ENCODE peak calls at places on chromosomes 7 and 10, in six cellular contexts. One of them, this sample, is unnamed.
A peak's percentile ranks its signal among the peaks of the same experiment; 100 is the strongest.

GRCh38 chr7:15889501-15889900 is 203.0 kb upstream of the MEOX2 start:
- DNase-seq in IMR-90: no peak
- DNase-seq in epithelial cell of esophagus: peak; percentile 14
- DNase-seq in transverse colon: no peak
- DNase-seq in GM06990: no peak
- DNase-seq in hepatocyte: peak; percentile 14
- DNase-seq in this sample: no peak

GRCh38 chr10:68032113-68032512 is 43.0 kb downstream of the HERC4 start:
- DNase-seq in IMR-90: peak; percentile 18
- DNase-seq in epithelial cell of esophagus: no peak
- DNase-seq in transverse colon: no peak
- DNase-seq in GM06990: no peak
- DNase-seq in hepatocyte: peak; percentile 11
- DNase-seq in this sample: no peak

GRCh38 chr10:87761892-87762291 is 56.1 kb downstream of the ATAD1 start:
- DNase-seq in IMR-90: peak; percentile 82
- DNase-seq in epithelial cell of esophagus: peak; percentile 90
- DNase-seq in transverse colon: no peak
- DNase-seq in GM06990: peak; percentile 25
- DNase-seq in hepatocyte: peak; percentile 48
- DNase-seq in this sample: no peak

GRCh38 chr10:6271663-6272062 is 68.9 kb downstream of the PFKFB3 start:
- DNase-seq in IMR-90: no peak
- DNase-seq in epithelial cell of esophagus: no peak
- DNase-seq in transverse colon: no peak
- DNase-seq in GM06990: no peak
- DNase-seq in hepatocyte: no peak
- DNase-seq in this sample: no peak

GRCh38 chr10:126959906-126960685 is 54.9 kb downstream of the DOCK1 start:
- DNase-seq in IMR-90: no peak
- DNase-seq in epithelial cell of esophagus: no peak
- DNase-seq in transverse colon: no peak
- DNase-seq in GM06990: no peak
- DNase-seq in hepatocyte: no peak
- DNase-seq in this sample: no peak

GRCh38 chr7:137592232-137592896 is 248.8 kb upstream of the PTN start:
- DNase-seq in IMR-90: peak; percentile 84
- DNase-seq in epithelial cell of esophagus: peak; percentile 81
- DNase-seq in transverse colon: peak; percentile 59
- DNase-seq in GM06990: no peak
- DNase-seq in hepatocyte: peak; percentile 85
- DNase-seq in this sample: no peak

GRCh38 chr7:24652551-24652950 is 79.3 kb downstream of the PALS2 start:
- DNase-seq in IMR-90: no peak
- DNase-seq in epithelial cell of esophagus: no peak
- DNase-seq in transverse colon: no peak
- DNase-seq in GM06990: no peak
- DNase-seq in hepatocyte: no peak
- DNase-seq in this sample: no peak

GRCh38 chr7:151709141-151710038 is 167.5 kb downstream of the PRKAG2 start:
- DNase-seq in IMR-90: peak; percentile 25
- DNase-seq in epithelial cell of esophagus: no peak
- DNase-seq in transverse colon: no peak
- DNase-seq in GM06990: no peak
- DNase-seq in hepatocyte: no peak
- DNase-seq in this sample: no peak

GRCh38 chr7:48158404-48158803 is 12.9 kb upstream of the ABCA13 start:
- DNase-seq in IMR-90: peak; percentile 73
- DNase-seq in epithelial cell of esophagus: no peak
- DNase-seq in transverse colon: no peak
- DNase-seq in GM06990: no peak
- DNase-seq in hepatocyte: no peak
- DNase-seq in this sample: no peak

GRCh38 chr7:47669178-47669878 is 87.4 kb upstream of the TNS3 start:
- DNase-seq in IMR-90: peak; percentile 96
- DNase-seq in epithelial cell of esophagus: peak; percentile 93
- DNase-seq in transverse colon: peak; percentile 73
- DNase-seq in GM06990: peak; percentile 81
- DNase-seq in hepatocyte: peak; percentile 77
- DNase-seq in this sample: peak; percentile 92

GRCh38 chr7:132932321-132933075 is 149.4 kb downstream of the CHCHD3 start:
- DNase-seq in IMR-90: peak; percentile 2
- DNase-seq in epithelial cell of esophagus: no peak
- DNase-seq in transverse colon: no peak
- DNase-seq in GM06990: no peak
- DNase-seq in hepatocyte: no peak
- DNase-seq in this sample: no peak

GRCh38 chr10:24889636-24890035 is 62.8 kb downstream of the PRTFDC1 start:
- DNase-seq in IMR-90: no peak
- DNase-seq in epithelial cell of esophagus: peak; percentile 62
- DNase-seq in transverse colon: no peak
- DNase-seq in GM06990: no peak
- DNase-seq in hepatocyte: no peak
- DNase-seq in this sample: no peak

GRCh38 chr10:101063548-101064414 is 2.0 kb downstream of the KAZALD1 start:
- DNase-seq in IMR-90: no peak
- DNase-seq in epithelial cell of esophagus: no peak
- DNase-seq in transverse colon: no peak
- DNase-seq in GM06990: no peak
- DNase-seq in hepatocyte: no peak
- DNase-seq in this sample: no peak

GRCh38 chr7:158042156-158042880 is 545.3 kb downstream of the PTPRN2 start:
- DNase-seq in IMR-90: no peak
- DNase-seq in epithelial cell of esophagus: no peak
- DNase-seq in transverse colon: no peak
- DNase-seq in GM06990: no peak
- DNase-seq in hepatocyte: no peak
- DNase-seq in this sample: no peak

GRCh38 chr10:76149602-76150138 is 718.2 kb downstream of the LRMDA start:
- DNase-seq in IMR-90: no peak
- DNase-seq in epithelial cell of esophagus: no peak
- DNase-seq in transverse colon: no peak
- DNase-seq in GM06990: no peak
- DNase-seq in hepatocyte: no peak
- DNase-seq in this sample: no peak

GRCh38 chr7:139111885-139112284 is 2.4 kb upstream of the ZC3HAV1 start:
- DNase-seq in IMR-90: no peak
- DNase-seq in epithelial cell of esophagus: no peak
- DNase-seq in transverse colon: no peak
- DNase-seq in GM06990: no peak
- DNase-seq in hepatocyte: no peak
- DNase-seq in this sample: no peak

GRCh38 chr7:135822396-135822795 is 73.8 kb upstream of the FAM180A start:
- DNase-seq in IMR-90: no peak
- DNase-seq in epithelial cell of esophagus: no peak
- DNase-seq in transverse colon: no peak
- DNase-seq in GM06990: no peak
- DNase-seq in hepatocyte: no peak
- DNase-seq in this sample: no peak

GRCh38 chr10:26156019-26156418 is 60.6 kb upstream of the GAD2 start:
- DNase-seq in IMR-90: no peak
- DNase-seq in epithelial cell of esophagus: no peak
- DNase-seq in transverse colon: no peak
- DNase-seq in GM06990: no peak
- DNase-seq in hepatocyte: no peak
- DNase-seq in this sample: no peak

GRCh38 chr10:60271319-60272040 is 118.2 kb downstream of the ANK3 start:
- DNase-seq in IMR-90: no peak
- DNase-seq in epithelial cell of esophagus: no peak
- DNase-seq in transverse colon: no peak
- DNase-seq in GM06990: no peak
- DNase-seq in hepatocyte: no peak
- DNase-seq in this sample: no peak

GRCh38 chr7:121634356-121634755 is 238.2 kb upstream of the FAM3C start:
- DNase-seq in IMR-90: no peak
- DNase-seq in epithelial cell of esophagus: peak; percentile 21
- DNase-seq in transverse colon: no peak
- DNase-seq in GM06990: no peak
- DNase-seq in hepatocyte: no peak
- DNase-seq in this sample: no peak

GRCh38 chr10:17113889-17114288 is 15.7 kb downstream of the CUBN start:
- DNase-seq in IMR-90: peak; percentile 75
- DNase-seq in epithelial cell of esophagus: peak; percentile 43
- DNase-seq in transverse colon: no peak
- DNase-seq in GM06990: no peak
- DNase-seq in hepatocyte: peak; percentile 29
- DNase-seq in this sample: no peak

GRCh38 chr10:92702301-92702916 is 12.7 kb downstream of the HHEX start:
- DNase-seq in IMR-90: no peak
- DNase-seq in epithelial cell of esophagus: no peak
- DNase-seq in transverse colon: no peak
- DNase-seq in GM06990: no peak
- DNase-seq in hepatocyte: no peak
- DNase-seq in this sample: no peak

GRCh38 chr10:88158506-88159123 is 295.2 kb downstream of the PTEN start:
- DNase-seq in IMR-90: peak; percentile 33
- DNase-seq in epithelial cell of esophagus: no peak
- DNase-seq in transverse colon: no peak
- DNase-seq in GM06990: no peak
- DNase-seq in hepatocyte: no peak
- DNase-seq in this sample: no peak

GRCh38 chr10:484925-485661 is 204.4 kb downstream of the DIP2C start:
- DNase-seq in IMR-90: no peak
- DNase-seq in epithelial cell of esophagus: peak; percentile 29
- DNase-seq in transverse colon: no peak
- DNase-seq in GM06990: peak; percentile 38
- DNase-seq in hepatocyte: no peak
- DNase-seq in this sample: no peak

GRCh38 chr10:13001041-13001886 is at the start of gene CCDC3:
- DNase-seq in IMR-90: no peak
- DNase-seq in epithelial cell of esophagus: peak; percentile 23
- DNase-seq in transverse colon: no peak
- DNase-seq in GM06990: no peak
- DNase-seq in hepatocyte: peak; percentile 36
- DNase-seq in this sample: no peak

GRCh38 chr7:128673571-128673970 is 1.5 kb downstream of the GARIN1A start:
- DNase-seq in IMR-90: no peak
- DNase-seq in epithelial cell of esophagus: no peak
- DNase-seq in transverse colon: no peak
- DNase-seq in GM06990: no peak
- DNase-seq in hepatocyte: no peak
- DNase-seq in this sample: no peak

GRCh38 chr7:141431143-141431479 is 120.1 kb upstream of the AGK start:
- DNase-seq in IMR-90: no peak
- DNase-seq in epithelial cell of esophagus: no peak
- DNase-seq in transverse colon: no peak
- DNase-seq in GM06990: no peak
- DNase-seq in hepatocyte: no peak
- DNase-seq in this sample: no peak

GRCh38 chr7:139043823-139044812 is 8.3 kb upstream of the ZC3HAV1L start:
- DNase-seq in IMR-90: peak; percentile 44
- DNase-seq in epithelial cell of esophagus: peak; percentile 11
- DNase-seq in transverse colon: peak; percentile 51
- DNase-seq in GM06990: peak; percentile 20
- DNase-seq in hepatocyte: no peak
- DNase-seq in this sample: no peak

GRCh38 chr7:116706668-116707126 is 34.7 kb downstream of the MET start:
- DNase-seq in IMR-90: no peak
- DNase-seq in epithelial cell of esophagus: peak; percentile 72
- DNase-seq in transverse colon: no peak
- DNase-seq in GM06990: no peak
- DNase-seq in hepatocyte: no peak
- DNase-seq in this sample: no peak

GRCh38 chr7:5699951-5700384 is 81.5 kb downstream of the RNF216 start:
- DNase-seq in IMR-90: peak; percentile 41
- DNase-seq in epithelial cell of esophagus: no peak
- DNase-seq in transverse colon: peak; percentile 35
- DNase-seq in GM06990: peak; percentile 73
- DNase-seq in hepatocyte: no peak
- DNase-seq in this sample: peak; percentile 93

GRCh38 chr7:150516956-150517355 is 2.3 kb downstream of the GIMAP7 start:
- DNase-seq in IMR-90: no peak
- DNase-seq in epithelial cell of esophagus: no peak
- DNase-seq in transverse colon: no peak
- DNase-seq in GM06990: no peak
- DNase-seq in hepatocyte: no peak
- DNase-seq in this sample: no peak
- H3K4me3 ChIP-seq in IMR-90: no peak overlapping the region
- H3K4me3 ChIP-seq in epithelial cell of esophagus: no peak overlapping the region
- H3K4me3 ChIP-seq in transverse colon: peak overlapping the region; percentile 26
- H3K4me3 ChIP-seq in GM06990: peak overlapping the region; percentile 66
- H3K4me3 ChIP-seq in hepatocyte: no peak overlapping the region
- H3K4me3 ChIP-seq in this sample: no peak overlapping the region

GRCh38 chr7:156895024-156895780 is 2.2 kb upstream of the LMBR1 start:
- DNase-seq in IMR-90: no peak
- DNase-seq in epithelial cell of esophagus: no peak
- DNase-seq in transverse colon: no peak
- DNase-seq in GM06990: no peak
- DNase-seq in hepatocyte: no peak
- DNase-seq in this sample: no peak
- TF ChIP-seq CTCF in IMR-90: no peak
- TF ChIP-seq CTCF in epithelial cell of esophagus: no peak
- TF ChIP-seq CTCF in transverse colon: no peak
- TF ChIP-seq CTCF in GM06990: no peak
- TF ChIP-seq CTCF in hepatocyte: no peak
- TF ChIP-seq CTCF in this sample: no peak

DNA sequence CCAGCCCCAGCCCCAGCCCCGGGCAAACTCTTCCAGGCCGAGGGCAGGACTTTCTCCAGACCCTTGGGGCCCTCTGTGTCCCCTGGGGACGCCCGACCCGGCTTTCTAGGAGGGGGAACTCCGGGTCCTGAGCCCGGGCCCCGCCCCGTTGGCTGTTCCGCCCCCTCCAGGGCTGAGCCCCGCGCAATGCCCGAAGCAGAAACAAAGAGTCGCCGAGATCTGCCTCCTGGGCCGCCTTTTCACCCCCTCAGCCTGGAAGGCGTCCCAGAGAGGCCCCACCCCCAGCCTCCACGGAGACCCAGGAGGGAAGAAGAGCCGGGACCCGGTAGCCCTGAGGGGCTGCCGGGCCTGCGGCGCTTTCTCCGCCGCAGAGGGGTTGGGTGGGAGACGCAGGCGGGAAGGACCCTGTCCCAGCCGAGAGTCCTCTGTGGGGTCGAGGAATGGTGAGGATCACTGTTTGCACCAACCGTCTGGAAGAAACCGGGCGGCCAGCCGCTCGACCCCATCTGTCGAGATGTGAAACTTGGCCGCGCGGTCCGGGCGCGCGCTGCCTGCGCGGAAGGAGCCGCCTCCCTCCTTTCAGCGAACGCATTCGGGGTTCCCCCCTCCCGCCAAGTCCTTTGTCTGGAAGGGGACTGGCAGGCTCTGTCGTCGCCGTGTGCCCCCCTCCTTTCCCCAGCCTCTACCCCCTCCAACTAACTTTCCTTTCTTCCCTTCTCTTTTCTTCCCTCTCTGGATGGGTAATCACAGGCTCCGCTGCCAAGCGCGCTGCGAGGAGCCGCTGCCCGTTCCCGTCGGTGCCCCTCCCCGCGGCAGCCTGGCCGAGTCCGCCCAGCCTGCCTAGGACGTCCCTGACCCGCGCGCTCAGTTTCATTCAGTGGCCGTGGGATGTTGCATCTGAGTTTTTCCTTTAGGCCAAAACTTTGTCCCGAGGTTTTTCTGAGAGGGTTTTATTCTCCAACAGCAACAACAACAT is 10.2 kb downstream of the EN2 start:
- DNase-seq in IMR-90: no peak
- DNase-seq in epithelial cell of esophagus: no peak
- DNase-seq in transverse colon: no peak
- DNase-seq in GM06990: no peak
- DNase-seq in hepatocyte: no peak
- DNase-seq in this sample: no peak
- H3K4me3 ChIP-seq in IMR-90: no peak overlapping the region
- H3K4me3 ChIP-seq in epithelial cell of esophagus: no peak overlapping the region
- H3K4me3 ChIP-seq in transverse colon: no peak overlapping the region
- H3K4me3 ChIP-seq in GM06990: no peak overlapping the region
- H3K4me3 ChIP-seq in hepatocyte: no peak overlapping the region
- H3K4me3 ChIP-seq in this sample: no peak overlapping the region

GRCh38 chr7:87219545-87220025 is at the start of gene TMEM243:
- DNase-seq in IMR-90: peak; percentile 68
- DNase-seq in epithelial cell of esophagus: peak; percentile 68
- DNase-seq in transverse colon: peak; percentile 86
- DNase-seq in GM06990: peak; percentile 93
- DNase-seq in hepatocyte: peak; percentile 83
- DNase-seq in this sample: peak; percentile 78
- TF ChIP-seq CTCF in IMR-90: peak; percentile 17
- TF ChIP-seq CTCF in epithelial cell of esophagus: no peak
- TF ChIP-seq CTCF in transverse colon: peak; percentile 22
- TF ChIP-seq CTCF in GM06990: peak; percentile 61
- TF ChIP-seq CTCF in hepatocyte: peak; percentile 16
- TF ChIP-seq CTCF in this sample: peak; percentile 32

This sample was measured in GM12864.